ENCODE peak calls at places on chromosomes 2 and 18, in nine cellular contexts. One of them, this sample, is unnamed.

GRCh38 chr18:11953113-11953512 is 28.2 kb upstream of the IMPA2 start:
- DNase-seq in DND-41: no peak
- DNase-seq in stimulated activated CD4-positive, alpha-beta T cell treated with anti-CD3 and anti-CD28 coated beads, Interleukin-15, amount 100 ng/mL, for 24 hours: no peak
- DNase-seq in ELF-1: no peak
- DNase-seq in NCI-H1417: no peak
- DNase-seq in OCI-LY7: no peak
- DNase-seq in HTR-8/SVneo: no peak
- DNase-seq in germinal center: no peak
- DNase-seq in osteocyte: no peak
- DNase-seq in this sample: no peak

GRCh38 chr18:77223221-77223639 is 26.4 kb upstream of the GALR1 start:
- DNase-seq in DND-41: no peak
- DNase-seq in stimulated activated CD4-positive, alpha-beta T cell treated with anti-CD3 and anti-CD28 coated beads, Interleukin-15, amount 100 ng/mL, for 24 hours: peak; percentile 61
- DNase-seq in ELF-1: no peak
- DNase-seq in NCI-H1417: no peak
- DNase-seq in OCI-LY7: no peak
- DNase-seq in HTR-8/SVneo: no peak
- DNase-seq in germinal center: no peak
- DNase-seq in osteocyte: no peak
- DNase-seq in this sample: no peak

GRCh38 chr2:102082591-102083586 is 59.7 kb upstream of the IL1R1 start:
- DNase-seq in DND-41: peak; percentile 33
- DNase-seq in stimulated activated CD4-positive, alpha-beta T cell treated with anti-CD3 and anti-CD28 coated beads, Interleukin-15, amount 100 ng/mL, for 24 hours: peak; percentile 64
- DNase-seq in ELF-1: no peak
- DNase-seq in NCI-H1417: no peak
- DNase-seq in OCI-LY7: no peak
- DNase-seq in HTR-8/SVneo: no peak
- DNase-seq in germinal center: no peak
- DNase-seq in osteocyte: no peak
- DNase-seq in this sample: no peak

GRCh38 chr2:47264183-47264582 is 109.1 kb upstream of the STPG4 start:
- DNase-seq in DND-41: no peak
- DNase-seq in stimulated activated CD4-positive, alpha-beta T cell treated with anti-CD3 and anti-CD28 coated beads, Interleukin-15, amount 100 ng/mL, for 24 hours: no peak
- DNase-seq in ELF-1: no peak
- DNase-seq in NCI-H1417: no peak
- DNase-seq in OCI-LY7: peak; percentile 10
- DNase-seq in HTR-8/SVneo: no peak
- DNase-seq in germinal center: no peak
- DNase-seq in osteocyte: no peak
- DNase-seq in this sample: peak; percentile 76

GRCh38 chr2:17413031-17413430 is 105.2 kb downstream of the RAD51AP2 start:
- DNase-seq in DND-41: no peak
- DNase-seq in stimulated activated CD4-positive, alpha-beta T cell treated with anti-CD3 and anti-CD28 coated beads, Interleukin-15, amount 100 ng/mL, for 24 hours: no peak
- DNase-seq in ELF-1: no peak
- DNase-seq in NCI-H1417: no peak
- DNase-seq in OCI-LY7: no peak
- DNase-seq in HTR-8/SVneo: no peak
- DNase-seq in germinal center: no peak
- DNase-seq in osteocyte: no peak
- DNase-seq in this sample: no peak

GRCh38 chr2:111665011-111665410 is 219.0 kb downstream of the ANAPC1 start:
- DNase-seq in DND-41: no peak
- DNase-seq in stimulated activated CD4-positive, alpha-beta T cell treated with anti-CD3 and anti-CD28 coated beads, Interleukin-15, amount 100 ng/mL, for 24 hours: no peak
- DNase-seq in ELF-1: no peak
- DNase-seq in NCI-H1417: no peak
- DNase-seq in OCI-LY7: no peak
- DNase-seq in HTR-8/SVneo: no peak
- DNase-seq in germinal center: no peak
- DNase-seq in osteocyte: peak; percentile 40
- DNase-seq in this sample: no peak

GRCh38 chr18:76721207-76721996 is 101.0 kb upstream of the ZNF236 start:
- DNase-seq in DND-41: peak; percentile 96
- DNase-seq in stimulated activated CD4-positive, alpha-beta T cell treated with anti-CD3 and anti-CD28 coated beads, Interleukin-15, amount 100 ng/mL, for 24 hours: peak; percentile 61
- DNase-seq in ELF-1: no peak
- DNase-seq in NCI-H1417: no peak
- DNase-seq in OCI-LY7: no peak
- DNase-seq in HTR-8/SVneo: no peak
- DNase-seq in germinal center: no peak
- DNase-seq in osteocyte: no peak
- DNase-seq in this sample: no peak

GRCh38 chr2:9206991-9207640 is 504 bp downstream of the ASAP2 start:
- DNase-seq in DND-41: peak; percentile 18
- DNase-seq in stimulated activated CD4-positive, alpha-beta T cell treated with anti-CD3 and anti-CD28 coated beads, Interleukin-15, amount 100 ng/mL, for 24 hours: peak; percentile 32
- DNase-seq in ELF-1: peak; percentile 49
- DNase-seq in NCI-H1417: peak; percentile 81
- DNase-seq in OCI-LY7: no peak
- DNase-seq in HTR-8/SVneo: no peak
- DNase-seq in germinal center: peak; percentile 5
- DNase-seq in osteocyte: peak; percentile 83
- DNase-seq in this sample: no peak

GRCh38 chr2:60317831-60318230 is 235.6 kb downstream of the BCL11A start:
- DNase-seq in DND-41: no peak
- DNase-seq in stimulated activated CD4-positive, alpha-beta T cell treated with anti-CD3 and anti-CD28 coated beads, Interleukin-15, amount 100 ng/mL, for 24 hours: no peak
- DNase-seq in ELF-1: no peak
- DNase-seq in NCI-H1417: no peak
- DNase-seq in OCI-LY7: peak; percentile 92
- DNase-seq in HTR-8/SVneo: no peak
- DNase-seq in germinal center: peak; percentile 86
- DNase-seq in osteocyte: peak; percentile 38
- DNase-seq in this sample: peak; percentile 14

GRCh38 chr2:2542966-2543555 is 212.0 kb upstream of the MYT1L start:
- DNase-seq in DND-41: no peak
- DNase-seq in stimulated activated CD4-positive, alpha-beta T cell treated with anti-CD3 and anti-CD28 coated beads, Interleukin-15, amount 100 ng/mL, for 24 hours: no peak
- DNase-seq in ELF-1: peak; percentile 53
- DNase-seq in NCI-H1417: peak; percentile 97
- DNase-seq in OCI-LY7: no peak
- DNase-seq in HTR-8/SVneo: no peak
- DNase-seq in germinal center: no peak
- DNase-seq in osteocyte: no peak
- DNase-seq in this sample: peak; percentile 75

GRCh38 chr2:175750195-175750594 is 251.9 kb downstream of the LNPK start:
- DNase-seq in DND-41: no peak
- DNase-seq in stimulated activated CD4-positive, alpha-beta T cell treated with anti-CD3 and anti-CD28 coated beads, Interleukin-15, amount 100 ng/mL, for 24 hours: no peak
- DNase-seq in ELF-1: no peak
- DNase-seq in NCI-H1417: no peak
- DNase-seq in OCI-LY7: no peak
- DNase-seq in HTR-8/SVneo: no peak
- DNase-seq in germinal center: no peak
- DNase-seq in osteocyte: no peak
- DNase-seq in this sample: no peak

GRCh38 chr18:26309283-26309682 is 83.0 kb downstream of the TAF4B start:
- DNase-seq in DND-41: no peak
- DNase-seq in stimulated activated CD4-positive, alpha-beta T cell treated with anti-CD3 and anti-CD28 coated beads, Interleukin-15, amount 100 ng/mL, for 24 hours: no peak
- DNase-seq in ELF-1: no peak
- DNase-seq in NCI-H1417: no peak
- DNase-seq in OCI-LY7: no peak
- DNase-seq in HTR-8/SVneo: no peak
- DNase-seq in germinal center: no peak
- DNase-seq in osteocyte: no peak
- DNase-seq in this sample: no peak

GRCh38 chr2:44869761-44870160 is 71.7 kb upstream of the SIX3 start:
- DNase-seq in DND-41: no peak
- DNase-seq in stimulated activated CD4-positive, alpha-beta T cell treated with anti-CD3 and anti-CD28 coated beads, Interleukin-15, amount 100 ng/mL, for 24 hours: no peak
- DNase-seq in ELF-1: no peak
- DNase-seq in NCI-H1417: no peak
- DNase-seq in OCI-LY7: no peak
- DNase-seq in HTR-8/SVneo: no peak
- DNase-seq in germinal center: no peak
- DNase-seq in osteocyte: no peak
- DNase-seq in this sample: no peak

GRCh38 chr18:27109403-27109802 is 75.7 kb downstream of the CHST9 start:
- DNase-seq in DND-41: no peak
- DNase-seq in stimulated activated CD4-positive, alpha-beta T cell treated with anti-CD3 and anti-CD28 coated beads, Interleukin-15, amount 100 ng/mL, for 24 hours: no peak
- DNase-seq in ELF-1: no peak
- DNase-seq in NCI-H1417: peak; percentile 34
- DNase-seq in OCI-LY7: no peak
- DNase-seq in HTR-8/SVneo: no peak
- DNase-seq in germinal center: no peak
- DNase-seq in osteocyte: no peak
- DNase-seq in this sample: no peak

GRCh38 chr2:224101820-224102630 is 62.9 kb upstream of the SERPINE2 start:
- DNase-seq in DND-41: no peak
- DNase-seq in stimulated activated CD4-positive, alpha-beta T cell treated with anti-CD3 and anti-CD28 coated beads, Interleukin-15, amount 100 ng/mL, for 24 hours: no peak
- DNase-seq in ELF-1: no peak
- DNase-seq in NCI-H1417: no peak
- DNase-seq in OCI-LY7: no peak
- DNase-seq in HTR-8/SVneo: peak; percentile 63
- DNase-seq in germinal center: no peak
- DNase-seq in osteocyte: no peak
- DNase-seq in this sample: no peak

GRCh38 chr2:24635181-24635580 is 144.1 kb downstream of the NCOA1 start:
- DNase-seq in DND-41: no peak
- DNase-seq in stimulated activated CD4-positive, alpha-beta T cell treated with anti-CD3 and anti-CD28 coated beads, Interleukin-15, amount 100 ng/mL, for 24 hours: no peak
- DNase-seq in ELF-1: no peak
- DNase-seq in NCI-H1417: no peak
- DNase-seq in OCI-LY7: no peak
- DNase-seq in HTR-8/SVneo: no peak
- DNase-seq in germinal center: no peak
- DNase-seq in osteocyte: no peak
- DNase-seq in this sample: no peak

GRCh38 chr18:79982736-79983135 is 5.6 kb downstream of the TXNL4A start:
- DNase-seq in DND-41: peak; percentile 43
- DNase-seq in stimulated activated CD4-positive, alpha-beta T cell treated with anti-CD3 and anti-CD28 coated beads, Interleukin-15, amount 100 ng/mL, for 24 hours: peak; percentile 44
- DNase-seq in ELF-1: no peak
- DNase-seq in NCI-H1417: peak; percentile 29
- DNase-seq in OCI-LY7: no peak
- DNase-seq in HTR-8/SVneo: no peak
- DNase-seq in germinal center: no peak
- DNase-seq in osteocyte: no peak
- DNase-seq in this sample: no peak

GRCh38 chr18:48674198-48674721 is 135.4 kb downstream of the CTIF start:
- DNase-seq in DND-41: no peak
- DNase-seq in stimulated activated CD4-positive, alpha-beta T cell treated with anti-CD3 and anti-CD28 coated beads, Interleukin-15, amount 100 ng/mL, for 24 hours: no peak
- DNase-seq in ELF-1: no peak
- DNase-seq in NCI-H1417: no peak
- DNase-seq in OCI-LY7: no peak
- DNase-seq in HTR-8/SVneo: no peak
- DNase-seq in germinal center: no peak
- DNase-seq in osteocyte: no peak
- DNase-seq in this sample: no peak

GRCh38 chr2:240395896-240396622 is 39.4 kb upstream of the GPC1 start:
- DNase-seq in DND-41: no peak
- DNase-seq in stimulated activated CD4-positive, alpha-beta T cell treated with anti-CD3 and anti-CD28 coated beads, Interleukin-15, amount 100 ng/mL, for 24 hours: no peak
- DNase-seq in ELF-1: no peak
- DNase-seq in NCI-H1417: no peak
- DNase-seq in OCI-LY7: no peak
- DNase-seq in HTR-8/SVneo: no peak
- DNase-seq in germinal center: no peak
- DNase-seq in osteocyte: peak; percentile 81
- DNase-seq in this sample: no peak

GRCh38 chr2:203687161-203687560 is 19.3 kb upstream of the CD28 start:
- DNase-seq in DND-41: no peak
- DNase-seq in stimulated activated CD4-positive, alpha-beta T cell treated with anti-CD3 and anti-CD28 coated beads, Interleukin-15, amount 100 ng/mL, for 24 hours: no peak
- DNase-seq in ELF-1: no peak
- DNase-seq in NCI-H1417: no peak
- DNase-seq in OCI-LY7: no peak
- DNase-seq in HTR-8/SVneo: no peak
- DNase-seq in germinal center: no peak
- DNase-seq in osteocyte: no peak
- DNase-seq in this sample: no peak

GRCh38 chr2:62672601-62673000 is 32.9 kb upstream of the EHBP1 start:
- DNase-seq in DND-41: no peak
- DNase-seq in stimulated activated CD4-positive, alpha-beta T cell treated with anti-CD3 and anti-CD28 coated beads, Interleukin-15, amount 100 ng/mL, for 24 hours: no peak
- DNase-seq in ELF-1: peak; percentile 88
- DNase-seq in NCI-H1417: no peak
- DNase-seq in OCI-LY7: no peak
- DNase-seq in HTR-8/SVneo: peak; percentile 79
- DNase-seq in germinal center: no peak
- DNase-seq in osteocyte: no peak
- DNase-seq in this sample: peak; percentile 66

GRCh38 chr2:216915548-216916128 is 55.8 kb upstream of the TNP1 start:
- DNase-seq in DND-41: no peak
- DNase-seq in stimulated activated CD4-positive, alpha-beta T cell treated with anti-CD3 and anti-CD28 coated beads, Interleukin-15, amount 100 ng/mL, for 24 hours: no peak
- DNase-seq in ELF-1: no peak
- DNase-seq in NCI-H1417: no peak
- DNase-seq in OCI-LY7: no peak
- DNase-seq in HTR-8/SVneo: no peak
- DNase-seq in germinal center: no peak
- DNase-seq in osteocyte: no peak
- DNase-seq in this sample: no peak

GRCh38 chr2:69621440-69621839 is 22.1 kb downstream of the AAK1 start:
- DNase-seq in DND-41: no peak
- DNase-seq in stimulated activated CD4-positive, alpha-beta T cell treated with anti-CD3 and anti-CD28 coated beads, Interleukin-15, amount 100 ng/mL, for 24 hours: no peak
- DNase-seq in ELF-1: no peak
- DNase-seq in NCI-H1417: no peak
- DNase-seq in OCI-LY7: no peak
- DNase-seq in HTR-8/SVneo: no peak
- DNase-seq in germinal center: no peak
- DNase-seq in osteocyte: no peak
- DNase-seq in this sample: no peak

This sample was measured in H9.